ENCODE peak calls at places on chromosomes 6 and 20, in seven cellular contexts. S is ecto neural progenitor cell; I is activated CD8-positive, alpha-beta memory T cell treated with anti-CD3 and anti-CD28 coated beads for 4 hours; O is hepatocyte; N is NCI-H1930; Z is NCI-H1694 treated with DMSO at 0.1 percent for 48 hours; K is T-helper 2 cell. Q is an unnamed sample.
A peak's percentile ranks its signal among the peaks of the same experiment; 100 is the strongest.

GRCh38 chr20:41366546-41367392 is at the start of gene EMILIN3:
- DNase-seq in S (peak; percentile 81), I (no peak), O (peak; percentile 62), N (no peak), Z (no peak), K (no peak), Q (no peak)

GRCh38 chr6:62528894-62529526 is 243.0 kb upstream of the KHDRBS2 start:
- DNase-seq in S (no peak), I (no peak), O (no peak), N (no peak), Z (no peak), K (no peak), Q (no peak)

GRCh38 chr6:15443119-15443518 is 197.2 kb downstream of the JARID2 start:
- DNase-seq in S (no peak), I (no peak), O (no peak), N (no peak), Z (no peak), K (no peak), Q (no peak)

GRCh38 chr20:24978493-24978892 is 14.1 kb downstream of the APMAP start:
- DNase-seq in S (peak; percentile 21), I (no peak), O (no peak), N (no peak), Z (no peak), K (no peak), Q (no peak)

GRCh38 chr20:52031574-52032303 is 159.8 kb downstream of the ZFP64 start:
- DNase-seq in S (no peak), I (no peak), O (peak; percentile 68), N (no peak), Z (no peak), K (peak; percentile 63), Q (no peak)

GRCh38 chr6:28207244-28208179 is 17.6 kb upstream of the ZSCAN9 start:
- DNase-seq in S (peak; percentile 68), I (no peak), O (peak; percentile 24), N (no peak), Z (no peak), K (no peak), Q (no peak)

GRCh38 chr20:15056231-15056630 is 718.8 kb upstream of the FLRT3 start:
- DNase-seq in S (no peak), I (no peak), O (no peak), N (no peak), Z (no peak), K (no peak), Q (no peak)

GRCh38 chr6:21321076-21321475 is 272.5 kb upstream of the SOX4 start:
- DNase-seq in S (no peak), I (no peak), O (no peak), N (no peak), Z (no peak), K (no peak), Q (no peak)

GRCh38 chr6:34958748-34959147 is 69.7 kb downstream of the ANKS1A start:
- DNase-seq in S (no peak), I (no peak), O (no peak), N (no peak), Z (no peak), K (no peak), Q (no peak)

GRCh38 chr20:46406986-46407670 is 713 bp upstream of the ELMO2 start:
- DNase-seq in S (no peak), I (peak; percentile 90), O (peak; percentile 70), N (no peak), Z (peak; percentile 15), K (no peak), Q (peak; percentile 84)

GRCh38 chr6:80304014-80304413 is 197.5 kb downstream of the BCKDHB start:
- DNase-seq in S (no peak), I (no peak), O (no peak), N (no peak), Z (no peak), K (no peak), Q (no peak)

GRCh38 chr6:124986146-124986545 is 23.9 kb downstream of the RNF217 start:
- DNase-seq in S (no peak), I (no peak), O (no peak), N (no peak), Z (no peak), K (no peak), Q (no peak)

GRCh38 chr6:143374014-143374413 is 76.5 kb downstream of the ADAT2 start:
- DNase-seq in S (no peak), I (no peak), O (no peak), N (no peak), Z (no peak), K (no peak), Q (no peak)

GRCh38 chr20:51529758-51530157 is 12.8 kb downstream of the NFATC2 start:
- DNase-seq in S (no peak), I (peak; percentile 68), O (no peak), N (no peak), Z (peak; percentile 32), K (peak; percentile 58), Q (no peak)

GRCh38 chr6:115360602-115361325 is 699.9 kb downstream of the FRK start:
- DNase-seq in S (no peak), I (no peak), O (no peak), N (peak; percentile 82), Z (no peak), K (no peak), Q (no peak)

GRCh38 chr6:82208914-82209313 is 38.6 kb downstream of the IBTK start:
- DNase-seq in S (no peak), I (no peak), O (no peak), N (no peak), Z (no peak), K (no peak), Q (no peak)

GRCh38 chr6:21264288-21264818 is 329.2 kb upstream of the SOX4 start:
- DNase-seq in S (no peak), I (no peak), O (peak; percentile 13), N (no peak), Z (no peak), K (no peak), Q (no peak)

GRCh38 chr6:105981002-105981887 is 104.9 kb upstream of the PRDM1 start:
- DNase-seq in S (peak; percentile 55), I (no peak), O (no peak), N (no peak), Z (no peak), K (peak; percentile 28), Q (no peak)

GRCh38 chr6:108801331-108801730 is 46.9 kb upstream of the ARMC2 start:
- DNase-seq in S (no peak), I (no peak), O (no peak), N (no peak), Z (no peak), K (no peak), Q (peak; percentile 13)

GRCh38 chr6:162602759-162603158 is 124.8 kb downstream of the PRKN start:
- DNase-seq in S (no peak), I (no peak), O (no peak), N (no peak), Z (no peak), K (no peak), Q (no peak)

GRCh38 chr6:34246563-34247391 is 2.0 kb downstream of the SMIM29 start:
- DNase-seq in S (no peak), I (no peak), O (peak; percentile 47), N (no peak), Z (peak; percentile 47), K (no peak), Q (peak; percentile 83)

GRCh38 chr20:51345601-51346101 is 196.9 kb downstream of the NFATC2 start:
- DNase-seq in S (no peak), I (no peak), O (no peak), N (no peak), Z (no peak), K (no peak), Q (no peak)

GRCh38 chr20:44690781-44691423 is 24.3 kb upstream of the CCN5 start:
- DNase-seq in S (no peak), I (no peak), O (no peak), N (no peak), Z (no peak), K (no peak), Q (no peak)

GRCh38 chr6:37956711-37957110 is 137.2 kb downstream of the ZFAND3 start:
- DNase-seq in S (no peak), I (no peak), O (no peak), N (no peak), Z (no peak), K (no peak), Q (no peak)

GRCh38 chr6:164359441-164359840 is 944.9 kb downstream of the QKI start:
- DNase-seq in S (no peak), I (no peak), O (no peak), N (no peak), Z (no peak), K (no peak), Q (no peak)

GRCh38 chr20:63093966-63094766 is 87.4 kb upstream of the BHLHE23 start:
- DNase-seq in S (peak; percentile 45), I (no peak), O (no peak), N (no peak), Z (no peak), K (no peak), Q (no peak)

GRCh38 chr6:81865712-81866111 is 113.2 kb upstream of the TENT5A start:
- DNase-seq in S (no peak), I (no peak), O (peak; percentile 25), N (no peak), Z (no peak), K (no peak), Q (no peak)

GRCh38 chr6:135475292-135475886 is 22.2 kb downstream of the AHI1 start:
- DNase-seq in S (no peak), I (no peak), O (peak; percentile 9), N (peak; percentile 58), Z (no peak), K (no peak), Q (no peak)

GRCh38 chr6:73285674-73286283 is 22.8 kb upstream of the KHDC1 start:
- DNase-seq in S (no peak), I (no peak), O (peak; percentile 57), N (no peak), Z (peak; percentile 33), K (no peak), Q (no peak)

GRCh38 chr6:154113392-154113791 is 74.4 kb downstream of the OPRM1 start:
- DNase-seq in S (no peak), I (no peak), O (no peak), N (no peak), Z (no peak), K (no peak), Q (no peak)

GRCh38 chr6:131657630-131658111 is 20.6 kb downstream of the ENPP3 start:
- DNase-seq in S (no peak), I (no peak), O (no peak), N (no peak), Z (no peak), K (no peak), Q (no peak)

GRCh38 chr6:49552596-49552995 is 2.1 kb downstream of the C6orf141 start:
- DNase-seq in S (no peak), I (no peak), O (no peak), N (no peak), Z (no peak), K (no peak), Q (no peak)